ENCODE peak calls at places on chromosomes 3 and 15, in four cellular contexts. U, G, V and W are unnamed samples.

GRCh38 chr3:168532135-168532534 is 436.4 kb upstream of the GOLIM4 start:
- DNase-seq in U (no peak), G (no peak), V (no peak), W (no peak)

GRCh38 chr3:79139395-79140060 is 628.3 kb downstream of the ROBO1 start:
- DNase-seq in V (no peak), G (no peak), U (no peak), W (no peak)

GRCh38 chr3:158912621-158913020 is 110.8 kb downstream of the MFSD1 start:
- DNase-seq in G (no peak), V (no peak), U (no peak), W (no peak)

GRCh38 chr3:169998668-169999131 is 32.1 kb downstream of the SEC62 start:
- DNase-seq in G (no peak), V (no peak), U (no peak), W (no peak)

GRCh38 chr3:129936757-129937156 is 37.8 kb upstream of the TRH start:
- DNase-seq in U (no peak), G (no peak), V (peak), W (no peak)

GRCh38 chr3:190288836-190289235 is 33.4 kb downstream of the CLDN1 start:
- DNase-seq in G (no peak), V (no peak), U (no peak), W (no peak)

GRCh38 chr3:149324332-149324731 is 9.1 kb downstream of the TM4SF18 start:
- DNase-seq in U (no peak), V (no peak), G (no peak), W (no peak)

GRCh38 chr3:45261333-45262110 is 35.4 kb upstream of the TMEM158 start:
- DNase-seq in V (no peak), U (no peak), G (no peak), W (no peak)

GRCh38 chr15:37765809-37766208 is 168.6 kb upstream of the TMCO5A start:
- DNase-seq in G (no peak), V (no peak), U (no peak), W (no peak)

GRCh38 chr3:71658131-71658530 is 67.1 kb downstream of the EIF4E3 start:
- DNase-seq in U (no peak), G (no peak), V (no peak), W (no peak)

GRCh38 chr15:70596354-70597055 is 166.9 kb downstream of the UACA start:
- DNase-seq in G (no peak), U (no peak), V (no peak), W (no peak)

GRCh38 chr3:150317469-150317868 is 90.6 kb upstream of the TSC22D2 start:
- DNase-seq in G (no peak), V (no peak), U (no peak), W (no peak)

GRCh38 chr3:48464713-48465221 is 18.2 kb downstream of the ATRIP start:
- DNase-seq in U (no peak), G (no peak), V (no peak), W (no peak)

GRCh38 chr3:73094127-73094526 is 32.7 kb downstream of the EBLN2 start:
- DNase-seq in G (no peak), U (no peak), V (peak), W (peak)

GRCh38 chr15:38843736-38844590 is 279.3 kb upstream of the RASGRP1 start:
- DNase-seq in G (no peak), V (no peak), U (no peak), W (no peak)

GRCh38 chr15:95653361-95653805 is 677.1 kb upstream of the NR2F2 start:
- DNase-seq in G (no peak), V (no peak), U (no peak), W (no peak)
- TF ChIP-seq NRF1 in G (no peak), V (no peak), U (no peak), W (no peak)

GRCh38 chr3:13266005-13266404 is 154.1 kb downstream of the NUP210 start:
- DNase-seq in V (no peak), G (no peak), U (no peak), W (no peak)
- TF ChIP-seq GABPA in V (no peak), G (no peak), U (no peak), W (no peak)

DNA sequence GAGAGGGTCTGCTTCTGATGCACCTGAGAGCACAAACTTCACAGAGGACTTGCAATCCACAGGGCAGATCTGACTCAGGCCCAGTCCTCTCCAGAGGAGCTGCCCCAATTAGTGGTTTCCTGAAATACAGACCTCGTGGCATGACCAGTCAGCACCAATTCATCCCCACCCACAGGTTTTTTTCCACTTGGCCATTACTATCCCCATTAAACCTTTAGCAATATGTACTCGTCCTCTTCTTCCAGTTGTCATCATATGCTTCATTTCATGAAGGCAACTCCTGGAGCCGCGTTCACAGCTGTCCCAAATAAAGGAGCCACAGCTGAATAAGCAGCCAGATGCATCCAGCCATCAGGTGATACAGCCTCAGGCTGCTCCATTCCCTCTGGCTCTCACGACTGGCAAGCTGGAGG is 163.2 kb downstream of the FMN1 start:
- DNase-seq in G (no peak), U (no peak), V (no peak), W (no peak)
- TF ChIP-seq NRF1 in G (no peak), U (no peak), V (no peak), W (no peak)

GRCh38 chr3:37170513-37170912 is 3.9 kb downstream of the LRRFIP2 start:
- DNase-seq in U (no peak), V (no peak), G (no peak), W (no peak)

GRCh38 chr3:37168896-37169295 is 5.5 kb downstream of the LRRFIP2 start:
- DNase-seq in G (no peak), U (no peak), V (no peak), W (no peak)

GRCh38 chr3:37173806-37174205 is 576 bp downstream of the LRRFIP2 start:
- DNase-seq in U (no peak), G (no peak), V (no peak), W (no peak)

GRCh38 chr3:37170097-37170496 is 4.3 kb downstream of the LRRFIP2 start:
- DNase-seq in V (no peak), U (no peak), G (no peak), W (no peak)

GRCh38 chr3:37171144-37171543 is 3.2 kb downstream of the LRRFIP2 start:
- DNase-seq in G (no peak), U (no peak), V (no peak), W (no peak)
- TF ChIP-seq GABPA in G (no peak), U (no peak), V (no peak), W (no peak)

GRCh38 chr3:137110392-137110996 is 152.7 kb downstream of the IL20RB start:
- DNase-seq in U (no peak), G (no peak), V (peak), W (peak)
- TF ChIP-seq NRF1 in U (no peak), G (no peak), V (no peak), W (no peak)